ENCODE peak calls at places on chromosomes 7 and 10, in nine cellular contexts. V is stimulated activated CD8-positive, alpha-beta memory T cell treated with anti-CD3 and anti-CD28 coated beads, Interleukin-4, amount 100 ng/mL, for 24 hours; F is activated naive CD4-positive, alpha-beta T cell treated with anti-CD3 and anti-CD28 coated beads, Interleukin-2, amount 10 ng/mL, durations not matched to agents 7 days and 5 days; I is NCI-H1092; Q is neuronal stem cell; B is HEK293T; L is mesenteric fat pad; P is stimulated activated naive B cell treated with anti-CD40 and anti-IgM and Interleukin-4, amounts not matched to agents 10 μg/mL and 1 μg/mL and 100 μg/mL, for 72 hours; C is AG09319. N is an unnamed sample.

GRCh38 chr7:145474287-145474686 is 638.4 kb upstream of the TPK1 start:
- DNase-seq in I (no peak), F (no peak), P (no peak), V (no peak), B (no peak), Q (no peak), C (no peak), L (no peak), N (no peak)

GRCh38 chr7:133365892-133366291 is 113.0 kb downstream of the EXOC4 start:
- DNase-seq in B (no peak), Q (no peak), P (no peak), C (no peak), F (no peak), I (no peak), V (no peak), L (no peak), N (no peak)

GRCh38 chr10:103181244-103181643 is 11.8 kb downstream of the NT5C2 start:
- DNase-seq in L (no peak), P (peak), C (no peak), I (no peak), B (no peak), V (no peak), F (no peak), Q (no peak), N (no peak)

GRCh38 chr10:48574322-48574796 is 30.5 kb downstream of the ARHGAP22 start:
- DNase-seq in L (no peak), P (peak), F (no peak), B (no peak), C (no peak), V (no peak), I (no peak), Q (no peak), N (no peak)

GRCh38 chr7:151623766-151624165 is 104.1 kb upstream of the RHEB start:
- DNase-seq in I (no peak), Q (no peak), C (no peak), P (no peak), L (no peak), F (no peak), B (no peak), V (no peak), N (no peak)

GRCh38 chr10:103739039-103739764 is 116.2 kb downstream of the SH3PXD2A start:
- DNase-seq in L (no peak), V (no peak), C (peak), F (no peak), P (no peak), B (no peak), I (no peak), Q (peak), N (no peak)

GRCh38 chr10:78045856-78046255 is 12.2 kb downstream of the RPS24 start:
- DNase-seq in F (no peak), B (no peak), V (no peak), L (no peak), I (no peak), P (no peak), C (no peak), Q (no peak), N (no peak)

GRCh38 chr7:39624202-39624807 is 933 bp downstream of the RALA start:
- DNase-seq in B (no peak), V (no peak), I (peak), C (no peak), Q (peak), F (no peak), P (peak), L (no peak), N (no peak)

GRCh38 chr10:77431980-77432379 is 205.6 kb downstream of the KCNMA1 start:
- DNase-seq in L (no peak), Q (no peak), B (no peak), P (no peak), I (no peak), F (no peak), C (no peak), V (no peak), N (no peak)

GRCh38 chr7:5424689-5425506 is 1.3 kb upstream of the TNRC18 start:
- DNase-seq in I (peak), P (no peak), Q (no peak), V (no peak), L (no peak), B (no peak), F (no peak), C (no peak), N (no peak)

GRCh38 chr7:130135208-130136205 is 65.2 kb downstream of the KLHDC10 start:
- DNase-seq in P (no peak), F (no peak), B (no peak), V (no peak), C (no peak), Q (no peak), L (no peak), I (no peak), N (no peak)

GRCh38 chr10:61608255-61609040 is 54.3 kb upstream of the CABCOCO1 start:
- DNase-seq in V (no peak), Q (no peak), C (no peak), I (no peak), F (no peak), B (no peak), L (no peak), P (no peak), N (no peak)

GRCh38 chr7:87480386-87480785 is 4.9 kb upstream of the ABCB4 start:
- DNase-seq in F (no peak), B (no peak), L (no peak), V (no peak), Q (no peak), C (no peak), P (no peak), I (no peak), N (no peak)

GRCh38 chr7:55181774-55182173 is 163.0 kb downstream of the EGFR start:
- DNase-seq in I (no peak), Q (no peak), F (no peak), C (no peak), V (no peak), L (no peak), P (no peak), B (no peak), N (no peak)

GRCh38 chr10:69866688-69867461 is 65.2 kb downstream of the COL13A1 start:
- DNase-seq in C (peak), P (no peak), F (no peak), B (no peak), I (no peak), Q (peak), V (no peak), L (no peak), N (no peak)

GRCh38 chr7:70761711-70762328 is 370.1 kb upstream of the GALNT17 start:
- DNase-seq in P (peak), C (no peak), Q (no peak), I (no peak), B (no peak), L (no peak), F (no peak), V (no peak), N (no peak)

GRCh38 chr10:121617176-121617575 is 18.9 kb upstream of the FGFR2 start:
- DNase-seq in I (no peak), P (no peak), C (no peak), B (no peak), L (no peak), V (no peak), F (no peak), Q (no peak), N (no peak)

GRCh38 chr7:74051629-74052410 is 23.8 kb downstream of the ELN start:
- DNase-seq in B (no peak), I (no peak), P (no peak), L (no peak), V (no peak), Q (no peak), F (no peak), C (no peak), N (peak)

GRCh38 chr10:80945267-80945880 is 407.7 kb downstream of the SH2D4B start:
- DNase-seq in B (peak), V (no peak), L (no peak), Q (peak), P (no peak), F (no peak), I (no peak), C (no peak), N (no peak)

GRCh38 chr10:91412688-91413087 is 2.5 kb downstream of the HECTD2 start:
- DNase-seq in P (no peak), L (no peak), C (no peak), Q (no peak), F (no peak), B (no peak), V (no peak), I (no peak), N (no peak)

GRCh38 chr7:101913247-101913721 is 95.9 kb downstream of the CUX1 start:
- DNase-seq in L (no peak), P (no peak), F (no peak), I (no peak), C (no peak), V (no peak), Q (no peak), B (no peak), N (no peak)

GRCh38 chr10:58954163-58954562 is 222.3 kb upstream of the PHYHIPL start:
- DNase-seq in I (no peak), V (no peak), Q (no peak), C (no peak), F (no peak), L (no peak), B (no peak), P (no peak), N (no peak)

GRCh38 chr10:103277713-103278299 is 868 bp downstream of the INA start:
- DNase-seq in B (no peak), Q (no peak), L (no peak), C (no peak), P (no peak), I (no peak), F (no peak), V (no peak), N (no peak)

GRCh38 chr7:13921062-13921461 is 68.4 kb downstream of the ETV1 start:
- DNase-seq in I (no peak), L (no peak), B (no peak), F (no peak), P (no peak), V (no peak), Q (no peak), C (no peak), N (no peak)